ENCODE peak calls at places on chromosome 21, in nine cellular contexts. R is HS-5; O is stomach; B is stimulated activated effector memory CD8-positive, alpha-beta T cell treated with anti-CD3 and anti-CD28 coated beads, Interleukin-12 subunit alpha, Interleukin-12 subunit beta, amount 100 ng/mL, for 72 hours; M is NCI-H1092; S is iris pigment epithelial cell; X is fibroblast of the conjunctiva; D is epithelial cell of prostate; I is T follicular helper cell. T is an unnamed sample.

GRCh38 chr21:15752763-15753407 is 23.1 kb downstream of the USP25 start:
- DNase-seq in R (no peak), O (no peak), B (no peak), M (no peak), S (no peak), X (no peak), D (no peak), I (no peak), T (no peak)

GRCh38 chr21:33058468-33059318 is 11.2 kb upstream of the OLIG1 start:
- DNase-seq in R (no peak), O (no peak), B (no peak), M (peak), S (no peak), X (no peak), D (no peak), I (no peak), T (no peak)

GRCh38 chr21:46212721-46213484 is 15.7 kb downstream of the LSS start:
- DNase-seq in R (no peak), O (no peak), B (no peak), M (no peak), S (no peak), X (no peak), D (no peak), I (no peak), T (no peak)

GRCh38 chr21:25243809-25244208 is 363.5 kb downstream of the MRPL39 start:
- DNase-seq in R (no peak), O (no peak), B (no peak), M (no peak), S (no peak), X (no peak), D (no peak), I (no peak), T (no peak)

GRCh38 chr21:46187251-46187650 is 3.0 kb upstream of the SPATC1L start:
- DNase-seq in R (no peak), O (no peak), B (no peak), M (no peak), S (no peak), X (no peak), D (no peak), I (no peak), T (no peak)

GRCh38 chr21:37072239-37072987 is 458 bp downstream of the PIGP start:
- DNase-seq in R (peak), O (peak), B (no peak), M (peak), S (peak), X (peak), D (no peak), I (peak), T (peak)

GRCh38 chr21:35164380-35164779 is 115.3 kb upstream of the RUNX1 start:
- DNase-seq in R (no peak), O (no peak), B (no peak), M (no peak), S (no peak), X (no peak), D (no peak), I (no peak), T (no peak)

GRCh38 chr21:15894596-15894995 is 164.8 kb downstream of the USP25 start:
- DNase-seq in R (peak), O (no peak), B (no peak), M (no peak), S (peak), X (no peak), D (no peak), I (no peak), T (no peak)

GRCh38 chr21:21003701-21004100 is 5.5 kb downstream of the NCAM2 start:
- DNase-seq in R (peak), O (no peak), B (no peak), M (peak), S (peak), X (peak), D (no peak), I (no peak), T (no peak)

GRCh38 chr21:29144736-29145353 is 14.4 kb downstream of the MAP3K7CL start:
- DNase-seq in R (no peak), O (no peak), B (no peak), M (no peak), S (peak), X (no peak), D (no peak), I (no peak), T (no peak)

GRCh38 chr21:36589352-36589971 is 109.5 kb upstream of the SIM2 start:
- DNase-seq in R (peak), O (peak), B (peak), M (peak), S (peak), X (peak), D (no peak), I (no peak), T (no peak)

GRCh38 chr21:45401916-45402900 is 2.8 kb upstream of the COL18A1 start:
- DNase-seq in R (no peak), O (no peak), B (no peak), M (no peak), S (no peak), X (no peak), D (no peak), I (no peak), T (no peak)

GRCh38 chr21:41816583-41817165 is 49.8 kb upstream of the RIPK4 start:
- DNase-seq in R (no peak), O (peak), B (peak), M (peak), S (peak), X (peak), D (no peak), I (peak), T (peak)

GRCh38 chr21:38802050-38803026 is 3.4 kb upstream of the ETS2 start:
- DNase-seq in R (no peak), O (no peak), B (no peak), M (no peak), S (no peak), X (no peak), D (peak), I (no peak), T (no peak)

T was measured in effector CD8-positive, alpha-beta T cell.